ENCODE peak calls at places on chromosomes 3 and 15, in seven cellular contexts. A, V, Y, K, Q, L and U are unnamed samples.

GRCh38 chr3:194577985-194578905 is 55.0 kb downstream of the TMEM44 start:
- DNase-seq in A (no peak), L (no peak), K (no peak), Q (no peak), Y (peak; percentile 84), V (peak; percentile 89), U (peak; percentile 90)

GRCh38 chr15:88604381-88604951 is 16.7 kb upstream of the AEN start:
- DNase-seq in Y (no peak), L (no peak), A (no peak), Q (no peak), K (peak; percentile 66), V (no peak), U (no peak)

GRCh38 chr3:107775958-107776357 is 253.2 kb downstream of the BBX start:
- DNase-seq in Q (no peak), V (no peak), K (no peak), L (no peak), Y (no peak), A (no peak), U (no peak)

GRCh38 chr15:28890711-28891495 is 5.1 kb downstream of the APBA2 start:
- DNase-seq in Q (no peak), K (no peak), A (no peak), Y (peak; percentile 14), V (no peak), L (no peak), U (peak; percentile 22)

GRCh38 chr3:97957617-97958311 is 14.5 kb downstream of the RIOX2 start:
- DNase-seq in Y (peak; percentile 83), Q (no peak), V (no peak), A (no peak), L (no peak), K (no peak), U (peak; percentile 95)

GRCh38 chr3:189664311-189664710 is 33.1 kb downstream of the TP63 start:
- DNase-seq in Q (no peak), L (no peak), K (no peak), A (peak; percentile 82), V (peak; percentile 71), Y (peak; percentile 91), U (peak; percentile 82)

GRCh38 chr3:135929670-135930069 is 35.9 kb upstream of the PPP2R3A start:
- DNase-seq in K (no peak), Y (peak; percentile 78), Q (no peak), V (no peak), L (peak; percentile 84), A (no peak), U (peak; percentile 78)

GRCh38 chr15:70086636-70087035 is 11.1 kb downstream of the TLE3 start:
- DNase-seq in Y (no peak), Q (no peak), A (no peak), K (no peak), L (no peak), V (no peak), U (no peak)

GRCh38 chr15:73936181-73936580 is 9.9 kb downstream of the LOXL1 start:
- DNase-seq in K (peak; percentile 84), V (no peak), Q (no peak), A (no peak), Y (peak; percentile 76), L (no peak), U (peak; percentile 86)

GRCh38 chr15:98676586-98677270 is 28.4 kb downstream of the IGF1R start:
- DNase-seq in A (no peak), Y (peak; percentile 34), V (no peak), Q (no peak), L (no peak), K (no peak), U (no peak)

GRCh38 chr15:66496951-66497501 is 536 bp downstream of the SNAPC5 start:
- DNase-seq in L (peak; percentile 13), V (no peak), Y (no peak), Q (no peak), A (no peak), K (no peak), U (no peak)

GRCh38 chr3:21665444-21665843 is 85.6 kb downstream of the ZNF385D start:
- DNase-seq in V (no peak), Y (no peak), L (no peak), A (no peak), Q (no peak), K (peak; percentile 32), U (no peak)

GRCh38 chr3:57227930-57228733 is 603 bp downstream of the APPL1 start:
- DNase-seq in K (peak; percentile 57), V (peak; percentile 7), L (peak; percentile 33), Q (peak; percentile 68), A (no peak), Y (peak; percentile 71), U (peak; percentile 74)

GRCh38 chr3:143895805-143896204 is 47.5 kb upstream of the SLC9A9 start:
- DNase-seq in Y (peak; percentile 51), V (no peak), K (no peak), A (no peak), Q (peak; percentile 21), L (no peak), U (peak; percentile 21)

GRCh38 chr15:75533945-75534344 is 45.2 kb downstream of the PTPN9 start:
- DNase-seq in L (no peak), Y (no peak), V (no peak), K (no peak), Q (no peak), A (no peak), U (no peak)

GRCh38 chr3:99674086-99674789 is 35.8 kb downstream of the COL8A1 start:
- DNase-seq in K (no peak), Y (no peak), V (no peak), L (no peak), A (no peak), Q (no peak), U (peak; percentile 31)

GRCh38 chr3:99753268-99753975 is 64.2 kb upstream of the CMSS1 start:
- DNase-seq in Y (peak; percentile 91), V (peak; percentile 41), A (peak; percentile 63), K (peak; percentile 43), L (peak; percentile 20), Q (peak; percentile 77), U (peak; percentile 79)

GRCh38 chr3:142211034-142211433 is 14.4 kb downstream of the GK5 start:
- DNase-seq in L (no peak), Q (peak; percentile 24), Y (peak; percentile 7), A (no peak), K (peak; percentile 47), V (no peak), U (peak; percentile 15)

GRCh38 chr3:131216801-131217200 is 164.8 kb upstream of the NUDT16 start:
- DNase-seq in A (no peak), L (no peak), K (peak; percentile 23), V (peak; percentile 81), Y (peak; percentile 74), Q (no peak), U (peak; percentile 52)

GRCh38 chr3:184773341-184774186 is 38.4 kb upstream of the VPS8 start:
- DNase-seq in K (no peak), L (peak; percentile 47), A (no peak), Q (no peak), V (no peak), Y (peak; percentile 77), U (peak; percentile 22)

GRCh38 chr3:133836497-133837158 is 31.0 kb downstream of the SRPRB start:
- DNase-seq in Q (no peak), K (no peak), L (no peak), A (no peak), Y (no peak), V (no peak), U (no peak)

GRCh38 chr3:142993958-142994442 is 7.4 kb upstream of the U2SURP start:
- DNase-seq in A (peak; percentile 41), K (peak; percentile 76), Y (peak; percentile 81), Q (peak; percentile 81), V (no peak), L (peak; percentile 39), U (peak; percentile 76)

GRCh38 chr3:9347887-9348286 is 15.0 kb upstream of the THUMPD3 start:
- DNase-seq in A (no peak), Y (peak; percentile 47), L (no peak), V (peak; percentile 45), Q (no peak), K (no peak), U (no peak)

GRCh38 chr15:83204697-83205096 is 2.9 kb downstream of the HDGFL3 start:
- DNase-seq in A (no peak), K (peak; percentile 49), Y (no peak), Q (no peak), V (no peak), L (no peak), U (no peak)

GRCh38 chr3:182795383-182795782 is 2.1 kb downstream of the ATP11B start:
- DNase-seq in V (no peak), L (no peak), K (no peak), Y (no peak), A (no peak), Q (peak; percentile 80), U (peak; percentile 70)

GRCh38 chr3:71491141-71491752 is 92.3 kb downstream of the FOXP1 start:
- DNase-seq in L (no peak), K (no peak), V (no peak), Q (no peak), Y (no peak), A (no peak), U (no peak)
- H3K4me3 ChIP-seq in L (no peak overlapping the region), K (no peak overlapping the region), V (no peak overlapping the region), Q (no peak overlapping the region), Y (no peak overlapping the region), A (no peak overlapping the region), U (no peak overlapping the region)

GRCh38 chr15:68843425-68844311 is 23.0 kb upstream of the ANP32A start:
- DNase-seq in Q (no peak), K (peak; percentile 82), L (no peak), A (no peak), V (no peak), Y (peak; percentile 27), U (peak; percentile 48)
- H3K4me3 ChIP-seq in Q (no peak overlapping the region), K (peak overlapping the region; percentile 48), L (no peak overlapping the region), A (peak overlapping the region; percentile 28), V (peak overlapping the region; percentile 27), Y (peak overlapping the region; percentile 22), U (peak overlapping the region; percentile 43)

GRCh38 chr3:18223591-18224338 is 201.4 kb downstream of the SATB1 start:
- DNase-seq in A (no peak), Q (peak; percentile 70), V (no peak), Y (no peak), K (no peak), L (no peak), U (no peak)

GRCh38 chr3:18225709-18226108 is 199.4 kb downstream of the SATB1 start:
- DNase-seq in V (no peak), Q (no peak), Y (no peak), A (no peak), L (no peak), K (no peak), U (no peak)

GRCh38 chr3:18228060-18228459 is 197.1 kb downstream of the SATB1 start:
- DNase-seq in V (no peak), K (no peak), Y (no peak), L (no peak), Q (no peak), A (no peak), U (no peak)

GRCh38 chr3:18222686-18223085 is 202.5 kb downstream of the SATB1 start:
- DNase-seq in V (no peak), A (no peak), Y (no peak), K (no peak), Q (no peak), L (no peak), U (no peak)

DNA sequence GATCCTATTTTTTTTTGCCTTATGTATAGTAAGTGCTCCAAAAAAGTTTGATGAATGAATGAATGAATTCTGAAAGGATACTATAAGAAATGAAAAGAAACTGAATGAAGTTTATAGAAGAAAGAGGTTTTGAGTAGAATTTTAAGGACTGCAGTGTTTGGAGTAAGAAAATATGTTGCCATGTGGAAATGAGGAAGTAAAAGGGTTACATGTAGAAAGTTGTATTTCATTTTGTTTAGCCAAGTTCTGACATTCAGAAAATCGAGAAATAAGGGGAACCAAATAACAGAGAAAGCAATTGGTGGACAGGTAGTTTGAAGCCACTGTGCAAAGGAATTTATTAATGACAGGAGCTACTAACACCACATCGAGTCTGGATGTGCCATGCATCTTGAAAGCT is 200.7 kb downstream of the SATB1 start:
- DNase-seq in Q (no peak), L (no peak), K (no peak), A (no peak), V (no peak), Y (no peak), U (no peak)
- H3K4me3 ChIP-seq in Q (no peak overlapping the region), L (no peak overlapping the region), K (no peak overlapping the region), A (no peak overlapping the region), V (no peak overlapping the region), Y (no peak overlapping the region), U (no peak overlapping the region)

GRCh38 chr3:192915724-192916123 is 1.9 kb downstream of the MB21D2 start:
- DNase-seq in A (no peak), L (no peak), Y (no peak), V (no peak), K (no peak), Q (peak; percentile 36), U (no peak)
- H3K4me3 ChIP-seq in A (peak overlapping the region; percentile 91), L (no peak overlapping the region), Y (peak overlapping the region; percentile 97), V (peak overlapping the region; percentile 90), K (peak overlapping the region; percentile 75), Q (peak overlapping the region; percentile 99), U (peak overlapping the region; percentile 93)